ENCODE peak calls at places on chromosome 21, in five cellular contexts. W, Q, J, C and U are unnamed samples.

GRCh38 chr21:18443686-18444085 is 40.1 kb upstream of the TMPRSS15 start:
- DNase-seq in W (no peak), Q (no peak), J (no peak), C (no peak), U (no peak)

GRCh38 chr21:26032263-26032662 is 138.3 kb downstream of the APP start:
- DNase-seq in W (no peak), Q (peak), J (no peak), C (no peak), U (no peak)

GRCh38 chr21:28900481-28900880 is 92.2 kb downstream of the LTN1 start:
- DNase-seq in W (no peak), Q (no peak), J (no peak), C (no peak), U (no peak)

GRCh38 chr21:15309721-15310120 is 244.9 kb upstream of the NRIP1 start:
- DNase-seq in W (no peak), Q (peak), J (peak), C (no peak), U (no peak)

GRCh38 chr21:17045214-17045835 is 467.5 kb upstream of the CXADR start:
- DNase-seq in W (no peak), Q (peak), J (no peak), C (peak), U (no peak)

GRCh38 chr21:17576080-17576835 is 36.4 kb downstream of the BTG3 start:
- DNase-seq in W (no peak), Q (no peak), J (no peak), C (peak), U (no peak)

GRCh38 chr21:14744368-14744767 is 198.3 kb upstream of the SAMSN1 start:
- DNase-seq in W (no peak), Q (no peak), J (no peak), C (no peak), U (no peak)

GRCh38 chr21:46227811-46228344 is 696 bp downstream of the LSS start:
- DNase-seq in W (no peak), Q (no peak), J (no peak), C (no peak), U (no peak)

GRCh38 chr21:34687065-34687464 is 18.3 kb downstream of the CLIC6 start:
- DNase-seq in W (no peak), Q (no peak), J (no peak), C (no peak), U (no peak)

GRCh38 chr21:41695513-41695912 is 71.3 kb downstream of the RIPK4 start:
- DNase-seq in W (no peak), Q (no peak), J (no peak), C (no peak), U (no peak)

GRCh38 chr21:46153259-46154154 is 1.9 kb downstream of the FTCD start:
- DNase-seq in W (no peak), Q (no peak), J (peak), C (no peak), U (no peak)

GRCh38 chr21:30463713-30464112 is 16.5 kb downstream of the KRTAP19-1 start:
- DNase-seq in W (no peak), Q (peak), J (no peak), C (no peak), U (no peak)

GRCh38 chr21:41369105-41369914 is 7.5 kb downstream of the MX2 start:
- DNase-seq in W (no peak), Q (peak), J (peak), C (no peak), U (no peak)

GRCh38 chr21:41928621-41929220 is 25.1 kb downstream of the C2CD2 start:
- DNase-seq in W (no peak), Q (no peak), J (no peak), C (no peak), U (no peak)

GRCh38 chr21:36156815-36157670 is at the start of gene DOP1B:
- DNase-seq in W (no peak), Q (no peak), J (no peak), C (no peak), U (no peak)
- TF ChIP-seq CTCF in W (no peak), Q (no peak), J (no peak), C (no peak), U (no peak)

GRCh38 chr21:33372582-33372981 is 30.6 kb upstream of the IFNGR2 start:
- DNase-seq in W (no peak), Q (no peak), J (no peak), C (no peak), U (no peak)

GRCh38 chr21:33374080-33374873 is 28.9 kb upstream of the IFNGR2 start:
- DNase-seq in W (no peak), Q (peak), J (peak), C (peak), U (no peak)

GRCh38 chr21:33373451-33373850 is 29.8 kb upstream of the IFNGR2 start:
- DNase-seq in W (no peak), Q (no peak), J (no peak), C (no peak), U (no peak)

GRCh38 chr21:33377221-33377620 is 26.0 kb upstream of the IFNGR2 start:
- DNase-seq in W (no peak), Q (no peak), J (no peak), C (no peak), U (no peak)

GRCh38 chr21:33374874-33375644 is 28.2 kb upstream of the IFNGR2 start:
- DNase-seq in W (no peak), Q (no peak), J (no peak), C (no peak), U (no peak)
- TF ChIP-seq CTCF in W (no peak), Q (no peak), J (no peak), C (no peak), U (no peak)

GRCh38 chr21:44377201-44377921 is 23.9 kb downstream of the TRPM2 start:
- DNase-seq in W (no peak), Q (no peak), J (peak), C (no peak), U (no peak)
- TF ChIP-seq CTCF in W (no peak), Q (no peak), J (no peak), C (no peak), U (no peak)

GRCh38 chr21:35885942-35886541 is 174.3 kb downstream of the SETD4 start:
- DNase-seq in W (no peak), Q (no peak), J (no peak), C (no peak), U (no peak)
- TF ChIP-seq CTCF in W (no peak), Q (no peak), J (no peak), C (no peak), U (no peak)

GRCh38 chr21:45069711-45070110 is 4.7 kb upstream of the ADARB1 start:
- DNase-seq in W (no peak), Q (no peak), J (no peak), C (no peak), U (no peak)
- TF ChIP-seq CTCF in W (no peak), Q (no peak), J (no peak), C (no peak), U (no peak)

GRCh38 chr21:31604591-31605190 is 54.8 kb upstream of the SOD1 start:
- DNase-seq in W (no peak), Q (peak), J (peak), C (peak), U (no peak)
- TF ChIP-seq CTCF in W (peak), Q (peak), J (peak), C (peak), U (peak)